ENCODE peak calls at places on chromosomes 5 and 9, in five cellular contexts. R is A549; C is SJSA1; Z is activated CD4-positive, alpha-beta T cell treated with anti-CD3 and anti-CD28 coated beads, Interleukin-2, amount 10 ng/mL, durations not matched to agents 7 days and 5 days; M is ELF-1. K is an unnamed sample.

GRCh38 chr5:123951204-123951977 is 439.4 kb downstream of the CSNK1G3 start:
- DNase-seq in C (peak; percentile 67), Z (no peak), M (no peak), R (no peak), K (peak; percentile 83)

GRCh38 chr5:74192606-74193299 is 447.8 kb downstream of the ENC1 start:
- DNase-seq in M (no peak), Z (no peak), R (no peak), C (no peak), K (peak; percentile 49)

GRCh38 chr5:145283101-145283500 is 552.0 kb downstream of the PRELID2 start:
- DNase-seq in R (no peak), M (no peak), Z (no peak), C (no peak), K (no peak)

GRCh38 chr5:89572696-89573095 is 689.7 kb upstream of the MEF2C start:
- DNase-seq in C (peak; percentile 51), Z (no peak), M (no peak), R (no peak), K (peak; percentile 48)

GRCh38 chr5:107359033-107359915 is 311.5 kb downstream of the EFNA5 start:
- DNase-seq in Z (no peak), R (no peak), M (no peak), C (no peak), K (no peak)

GRCh38 chr5:9170026-9170425 is 375.8 kb downstream of the SEMA5A start:
- DNase-seq in R (no peak), C (no peak), M (no peak), Z (no peak), K (peak; percentile 19)

GRCh38 chr9:121568101-121568460 is 68.4 kb upstream of the GGTA1 start:
- DNase-seq in M (no peak), Z (no peak), C (no peak), R (no peak), K (no peak)

GRCh38 chr5:90438100-90438499 is 28.5 kb upstream of the CETN3 start:
- DNase-seq in C (no peak), Z (no peak), R (no peak), M (no peak), K (no peak)

GRCh38 chr5:147442134-147442726 is 67.6 kb downstream of the DPYSL3 start:
- DNase-seq in M (no peak), Z (no peak), R (no peak), C (no peak), K (no peak)

GRCh38 chr9:36895744-36896260 is 138.3 kb downstream of the PAX5 start:
- DNase-seq in C (no peak), M (no peak), Z (no peak), R (no peak), K (no peak)

GRCh38 chr5:125798311-125798710 is 624.9 kb upstream of the GRAMD2B start:
- DNase-seq in Z (no peak), M (no peak), C (no peak), R (no peak), K (no peak)

GRCh38 chr5:80654054-80654390 is 430 bp upstream of the MSH3 start:
- DNase-seq in M (peak; percentile 67), R (peak; percentile 25), C (peak; percentile 51), Z (peak; percentile 44), K (peak; percentile 8)

GRCh38 chr9:134830126-134830525 is 50.5 kb upstream of the FCN2 start:
- DNase-seq in M (no peak), C (no peak), Z (no peak), R (no peak), K (no peak)

GRCh38 chr5:136159457-136159856 is 26.8 kb downstream of the SMAD5 start:
- DNase-seq in Z (no peak), R (no peak), C (no peak), M (no peak), K (peak; percentile 71)

GRCh38 chr9:126336350-126337335 is 10.0 kb downstream of the MVB12B start:
- DNase-seq in Z (no peak), R (no peak), C (no peak), M (no peak), K (no peak)

GRCh38 chr9:127714916-127715442 is 484 bp downstream of the PTRH1 start:
- DNase-seq in C (no peak), R (no peak), Z (peak; percentile 21), M (no peak), K (peak; percentile 64)

GRCh38 chr5:35622974-35623373 is 5.3 kb downstream of the SPEF2 start:
- DNase-seq in R (no peak), C (no peak), Z (no peak), M (no peak), K (no peak)

GRCh38 chr5:33257807-33258491 is 182.8 kb upstream of the TARS1 start:
- DNase-seq in C (no peak), M (no peak), Z (no peak), R (no peak), K (peak; percentile 65)

GRCh38 chr9:95831810-95832209 is 43.7 kb upstream of the ERCC6L2 start:
- DNase-seq in M (no peak), C (no peak), R (no peak), Z (no peak), K (no peak)

GRCh38 chr9:132054024-132054423 is 25.6 kb downstream of the MED27 start:
- DNase-seq in C (no peak), R (no peak), M (no peak), Z (no peak), K (no peak)

GRCh38 chr9:6449645-6450044 is 36.6 kb downstream of the UHRF2 start:
- DNase-seq in R (no peak), Z (no peak), C (no peak), M (no peak), K (no peak)

GRCh38 chr5:88660326-88660946 is 222.5 kb downstream of the MEF2C start:
- DNase-seq in C (peak; percentile 91), R (peak; percentile 53), M (no peak), Z (no peak), K (peak; percentile 61)

GRCh38 chr5:54894957-54895815 is 90.2 kb downstream of the ESM1 start:
- DNase-seq in Z (no peak), C (no peak), M (no peak), R (no peak), K (no peak)

GRCh38 chr5:149694007-149694406 is 36.1 kb upstream of the PPARGC1B start:
- DNase-seq in R (no peak), C (no peak), Z (no peak), M (no peak), K (no peak)

GRCh38 chr5:172010278-172010677 is 3.8 kb upstream of the FBXW11 start:
- DNase-seq in R (no peak), C (no peak), M (peak; percentile 24), Z (no peak), K (no peak)

GRCh38 chr9:18478517-18479361 is 4.8 kb downstream of the ADAMTSL1 start:
- DNase-seq in C (no peak), M (no peak), R (no peak), Z (no peak), K (peak; percentile 68)

GRCh38 chr5:131749138-131749537 is 47.7 kb downstream of the FNIP1 start:
- DNase-seq in C (no peak), Z (no peak), M (no peak), R (no peak), K (no peak)

GRCh38 chr9:29213374-29214161 is 1640.3 kb upstream of the C9orf72 start:
- DNase-seq in Z (no peak), R (peak; percentile 50), M (peak; percentile 77), C (no peak), K (peak; percentile 9)

GRCh38 chr5:15850939-15851341 is 328.7 kb downstream of the MARCHF11 start:
- DNase-seq in R (no peak), C (no peak), M (no peak), Z (no peak), K (no peak)

GRCh38 chr5:65121880-65122436 is 353.2 kb downstream of the CWC27 start:
- DNase-seq in M (no peak), Z (no peak), R (no peak), C (no peak), K (peak; percentile 85)

GRCh38 chr9:92736816-92737606 is 27.6 kb downstream of the BICD2 start:
- DNase-seq in R (no peak), M (no peak), Z (no peak), C (no peak), K (no peak)